ENCODE peak calls at places on chromosomes 6 and 20, in eight cellular contexts. Q is CD8-positive, alpha-beta T cell; K is GM23338; C is dorsolateral prefrontal cortex; G is cardiac muscle cell; X is breast epithelium; O is endodermal cell; B is Panc1. P is an unnamed sample.

GRCh38 chr6:36129889-36130671 is at the start of gene MAPK13:
- DNase-seq in Q (no peak), K (peak; percentile 67), C (no peak), G (no peak), X (no peak), O (peak; percentile 80), B (no peak), P (no peak)

GRCh38 chr20:59027746-59028320 is 4.3 kb downstream of the ATP5F1E start:
- DNase-seq in Q (no peak), K (no peak), C (no peak), G (no peak), X (no peak), O (no peak), B (no peak), P (no peak)

GRCh38 chr6:116101298-116101718 is 655 bp downstream of the NT5DC1 start:
- DNase-seq in Q (peak; percentile 69), K (no peak), C (no peak), G (no peak), X (no peak), O (no peak), B (peak; percentile 33), P (no peak)

GRCh38 chr20:2619961-2620595 is 32.4 kb upstream of the NOP56 start:
- DNase-seq in Q (no peak), K (no peak), C (no peak), G (no peak), X (no peak), O (no peak), B (no peak), P (no peak)

GRCh38 chr20:3235661-3236324 is 3.2 kb downstream of the SLC4A11 start:
- DNase-seq in Q (no peak), K (no peak), C (no peak), G (no peak), X (no peak), O (no peak), B (no peak), P (no peak)

GRCh38 chr20:63178889-63179751 is 36.8 kb downstream of the YTHDF1 start:
- DNase-seq in Q (peak; percentile 82), K (peak; percentile 53), C (peak; percentile 80), G (peak; percentile 46), X (no peak), O (peak; percentile 85), B (no peak), P (no peak)

GRCh38 chr6:169052462-169052861 is 201.2 kb downstream of the THBS2 start:
- DNase-seq in Q (no peak), K (no peak), C (no peak), G (no peak), X (no peak), O (no peak), B (no peak), P (no peak)

GRCh38 chr6:134357110-134357509 is 39.2 kb upstream of the SGK1 start:
- DNase-seq in Q (no peak), K (no peak), C (no peak), G (no peak), X (no peak), O (no peak), B (no peak), P (no peak)

GRCh38 chr6:35253249-35253648 is 6.3 kb upstream of the ZNF76 start:
- DNase-seq in Q (no peak), K (no peak), C (no peak), G (no peak), X (no peak), O (no peak), B (no peak), P (no peak)

GRCh38 chr6:121835662-121836061 is 400.2 kb downstream of the GJA1 start:
- DNase-seq in Q (no peak), K (no peak), C (no peak), G (peak; percentile 63), X (no peak), O (no peak), B (no peak), P (no peak)

GRCh38 chr6:162344935-162345599 is 382.5 kb downstream of the PRKN start:
- DNase-seq in Q (no peak), K (no peak), C (no peak), G (no peak), X (no peak), O (no peak), B (no peak), P (no peak)

GRCh38 chr6:317452-318144 is 25.3 kb downstream of the DUSP22 start:
- DNase-seq in Q (no peak), K (no peak), C (no peak), G (no peak), X (no peak), O (no peak), B (no peak), P (no peak)

GRCh38 chr6:105872244-105872643 is 213.9 kb upstream of the PRDM1 start:
- DNase-seq in Q (no peak), K (no peak), C (no peak), G (no peak), X (no peak), O (no peak), B (no peak), P (no peak)

GRCh38 chr20:38833857-38834164 is 28.3 kb downstream of the PPP1R16B start:
- DNase-seq in Q (peak; percentile 63), K (no peak), C (no peak), G (no peak), X (no peak), O (no peak), B (no peak), P (no peak)

GRCh38 chr20:20712004-20712473 is 405 bp downstream of the RALGAPA2 start:
- DNase-seq in Q (peak; percentile 29), K (peak; percentile 48), C (peak; percentile 15), G (peak; percentile 43), X (no peak), O (no peak), B (no peak), P (no peak)
- H3K27ac ChIP-seq in Q (peak overlapping the region; percentile 59), K (no peak overlapping the region), C (no peak overlapping the region), G (peak overlapping the region; percentile 88), X (peak overlapping the region; percentile 93), O (peak overlapping the region; percentile 89), B (peak overlapping the region; percentile 55), P (no peak overlapping the region)

GRCh38 chr6:137776256-137776655 is 90.8 kb upstream of the TNFAIP3 start:
- DNase-seq in Q (no peak), K (no peak), C (no peak), G (no peak), X (no peak), O (no peak), B (no peak), P (no peak)

GRCh38 chr6:137775192-137775591 is 91.9 kb upstream of the TNFAIP3 start:
- DNase-seq in Q (no peak), K (no peak), C (no peak), G (no peak), X (no peak), O (no peak), B (no peak), P (no peak)

GRCh38 chr6:137775720-137776119 is 91.3 kb upstream of the TNFAIP3 start:
- DNase-seq in Q (no peak), K (no peak), C (no peak), G (no peak), X (no peak), O (no peak), B (no peak), P (no peak)

GRCh38 chr6:137777299-137778075 is 89.6 kb upstream of the TNFAIP3 start:
- DNase-seq in Q (no peak), K (no peak), C (no peak), G (no peak), X (no peak), O (no peak), B (no peak), P (no peak)

DNA sequence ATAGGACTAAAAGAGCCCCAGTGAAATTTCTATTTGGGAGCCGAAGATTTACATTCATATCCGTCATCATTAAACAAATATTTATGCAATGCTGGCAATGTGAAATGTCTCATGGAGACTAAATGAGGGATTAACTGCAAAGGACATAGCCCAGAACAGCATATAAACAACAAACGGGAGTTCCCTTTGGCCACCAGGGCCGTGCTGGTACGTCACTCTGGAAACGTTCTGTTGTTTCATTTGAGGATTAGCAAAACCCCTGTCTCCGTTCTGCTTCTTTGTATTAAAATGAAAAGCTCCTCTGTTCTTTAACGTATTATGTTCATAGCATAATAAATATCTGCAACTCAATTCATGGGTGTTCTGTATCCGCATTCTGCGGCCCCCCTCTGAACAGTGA is 90.3 kb upstream of the TNFAIP3 start:
- DNase-seq in Q (no peak), K (no peak), C (no peak), G (no peak), X (no peak), O (no peak), B (no peak), P (no peak)
- H3K27ac ChIP-seq in Q (no peak overlapping the region), K (no peak overlapping the region), C (no peak overlapping the region), G (no peak overlapping the region), X (no peak overlapping the region), O (no peak overlapping the region), B (no peak overlapping the region), P (peak overlapping the region; percentile 27)

GRCh38 chr6:156781882-156782631 is 4.9 kb downstream of the ARID1B start:
- DNase-seq in Q (no peak), K (no peak), C (no peak), G (no peak), X (no peak), O (no peak), B (no peak), P (no peak)
- H3K27ac ChIP-seq in Q (peak overlapping the region; percentile 30), K (no peak overlapping the region), C (peak overlapping the region; percentile 91), G (peak overlapping the region; percentile 96), X (peak overlapping the region; percentile 98), O (no peak overlapping the region), B (peak overlapping the region; percentile 95), P (peak overlapping the region; percentile 72)

GRCh38 chr6:46989384-46989783 is 52.7 kb downstream of the ADGRF1 start:
- DNase-seq in Q (no peak), K (no peak), C (peak; percentile 12), G (no peak), X (no peak), O (no peak), B (no peak), P (no peak)
- H3K27ac ChIP-seq in Q (no peak overlapping the region), K (no peak overlapping the region), C (no peak overlapping the region), G (no peak overlapping the region), X (peak overlapping the region; percentile 46), O (no peak overlapping the region), B (no peak overlapping the region), P (no peak overlapping the region)

GRCh38 chr6:6971369-6971768 is 136.4 kb upstream of the RREB1 start:
- DNase-seq in Q (no peak), K (no peak), C (no peak), G (no peak), X (no peak), O (no peak), B (no peak), P (no peak)
- H3K27ac ChIP-seq in Q (no peak overlapping the region), K (no peak overlapping the region), C (no peak overlapping the region), G (no peak overlapping the region), X (no peak overlapping the region), O (no peak overlapping the region), B (no peak overlapping the region), P (no peak overlapping the region)

P was measured in SK-N-MC.